ENCODE peak calls at places on chromosomes 16 and 17, in five cellular contexts. One of them, this sample, is unnamed.

GRCh38 chr16:20889625-20890275 is 10.4 kb downstream of the DCUN1D3 start:
- DNase-seq in activated effector memory CD4-positive, alpha-beta T cell treated with anti-CD3 and anti-CD28 coated beads, Interleukin-2, amount 50 U/mL, for 16 hours: no peak
- DNase-seq in ascending aorta: no peak
- DNase-seq in amygdala: no peak
- DNase-seq in right atrium auricular region: no peak
- DNase-seq in this sample: no peak

GRCh38 chr16:29852654-29853053 is 10.4 kb downstream of the CDIPT start:
- DNase-seq in activated effector memory CD4-positive, alpha-beta T cell treated with anti-CD3 and anti-CD28 coated beads, Interleukin-2, amount 50 U/mL, for 16 hours: no peak
- DNase-seq in ascending aorta: no peak
- DNase-seq in amygdala: no peak
- DNase-seq in right atrium auricular region: peak; percentile 68
- DNase-seq in this sample: no peak

GRCh38 chr16:86046901-86047300 is 147.9 kb downstream of the IRF8 start:
- DNase-seq in activated effector memory CD4-positive, alpha-beta T cell treated with anti-CD3 and anti-CD28 coated beads, Interleukin-2, amount 50 U/mL, for 16 hours: no peak
- DNase-seq in ascending aorta: no peak
- DNase-seq in amygdala: no peak
- DNase-seq in right atrium auricular region: no peak
- DNase-seq in this sample: no peak

GRCh38 chr16:88393034-88393433 is 10.3 kb downstream of the ZNF469 start:
- DNase-seq in activated effector memory CD4-positive, alpha-beta T cell treated with anti-CD3 and anti-CD28 coated beads, Interleukin-2, amount 50 U/mL, for 16 hours: no peak
- DNase-seq in ascending aorta: peak; percentile 70
- DNase-seq in amygdala: no peak
- DNase-seq in right atrium auricular region: no peak
- DNase-seq in this sample: peak; percentile 87

GRCh38 chr16:84759061-84759460 is 59.3 kb downstream of the USP10 start:
- DNase-seq in activated effector memory CD4-positive, alpha-beta T cell treated with anti-CD3 and anti-CD28 coated beads, Interleukin-2, amount 50 U/mL, for 16 hours: peak; percentile 69
- DNase-seq in ascending aorta: no peak
- DNase-seq in amygdala: no peak
- DNase-seq in right atrium auricular region: no peak
- DNase-seq in this sample: no peak

GRCh38 chr17:33664116-33664840 is 371.2 kb upstream of the ASIC2 start:
- DNase-seq in activated effector memory CD4-positive, alpha-beta T cell treated with anti-CD3 and anti-CD28 coated beads, Interleukin-2, amount 50 U/mL, for 16 hours: no peak
- DNase-seq in ascending aorta: no peak
- DNase-seq in amygdala: no peak
- DNase-seq in right atrium auricular region: no peak
- DNase-seq in this sample: no peak

GRCh38 chr17:81036128-81036891 is 1.4 kb downstream of the BAIAP2 start:
- DNase-seq in activated effector memory CD4-positive, alpha-beta T cell treated with anti-CD3 and anti-CD28 coated beads, Interleukin-2, amount 50 U/mL, for 16 hours: no peak
- DNase-seq in ascending aorta: no peak
- DNase-seq in amygdala: no peak
- DNase-seq in right atrium auricular region: no peak
- DNase-seq in this sample: no peak

GRCh38 chr17:72665841-72666518 is 426.5 kb downstream of the SLC39A11 start:
- DNase-seq in activated effector memory CD4-positive, alpha-beta T cell treated with anti-CD3 and anti-CD28 coated beads, Interleukin-2, amount 50 U/mL, for 16 hours: no peak
- DNase-seq in ascending aorta: no peak
- DNase-seq in amygdala: no peak
- DNase-seq in right atrium auricular region: no peak
- DNase-seq in this sample: no peak

GRCh38 chr16:63575031-63575430 is 1538.8 kb upstream of the CDH8 start:
- DNase-seq in activated effector memory CD4-positive, alpha-beta T cell treated with anti-CD3 and anti-CD28 coated beads, Interleukin-2, amount 50 U/mL, for 16 hours: no peak
- DNase-seq in ascending aorta: no peak
- DNase-seq in amygdala: no peak
- DNase-seq in right atrium auricular region: no peak
- DNase-seq in this sample: no peak

GRCh38 chr17:20924306-20924705 is 118.5 kb downstream of the USP22 start:
- DNase-seq in activated effector memory CD4-positive, alpha-beta T cell treated with anti-CD3 and anti-CD28 coated beads, Interleukin-2, amount 50 U/mL, for 16 hours: no peak
- DNase-seq in ascending aorta: no peak
- DNase-seq in amygdala: no peak
- DNase-seq in right atrium auricular region: no peak
- DNase-seq in this sample: no peak

GRCh38 chr17:67725232-67726206 is 7.8 kb downstream of the NOL11 start:
- DNase-seq in activated effector memory CD4-positive, alpha-beta T cell treated with anti-CD3 and anti-CD28 coated beads, Interleukin-2, amount 50 U/mL, for 16 hours: no peak
- DNase-seq in ascending aorta: no peak
- DNase-seq in amygdala: no peak
- DNase-seq in right atrium auricular region: no peak
- DNase-seq in this sample: no peak

GRCh38 chr16:15682105-15682570 is 32.1 kb downstream of the NDE1 start:
- DNase-seq in activated effector memory CD4-positive, alpha-beta T cell treated with anti-CD3 and anti-CD28 coated beads, Interleukin-2, amount 50 U/mL, for 16 hours: peak; percentile 80
- DNase-seq in ascending aorta: peak; percentile 33
- DNase-seq in amygdala: no peak
- DNase-seq in right atrium auricular region: peak; percentile 66
- DNase-seq in this sample: no peak

GRCh38 chr17:68196394-68197090 is 51.3 kb upstream of the AMZ2 start:
- DNase-seq in activated effector memory CD4-positive, alpha-beta T cell treated with anti-CD3 and anti-CD28 coated beads, Interleukin-2, amount 50 U/mL, for 16 hours: no peak
- DNase-seq in ascending aorta: no peak
- DNase-seq in amygdala: no peak
- DNase-seq in right atrium auricular region: no peak
- DNase-seq in this sample: no peak

GRCh38 chr16:73215482-73216377 is 167.8 kb upstream of the ZFHX3 start:
- DNase-seq in activated effector memory CD4-positive, alpha-beta T cell treated with anti-CD3 and anti-CD28 coated beads, Interleukin-2, amount 50 U/mL, for 16 hours: no peak
- DNase-seq in ascending aorta: no peak
- DNase-seq in amygdala: no peak
- DNase-seq in right atrium auricular region: no peak
- DNase-seq in this sample: no peak

GRCh38 chr16:4409081-4409932 is 7.1 kb downstream of the CORO7 start:
- DNase-seq in activated effector memory CD4-positive, alpha-beta T cell treated with anti-CD3 and anti-CD28 coated beads, Interleukin-2, amount 50 U/mL, for 16 hours: no peak
- DNase-seq in ascending aorta: no peak
- DNase-seq in amygdala: no peak
- DNase-seq in right atrium auricular region: no peak
- DNase-seq in this sample: no peak

GRCh38 chr17:8835106-8835505 is 32.4 kb downstream of the PIK3R6 start:
- DNase-seq in activated effector memory CD4-positive, alpha-beta T cell treated with anti-CD3 and anti-CD28 coated beads, Interleukin-2, amount 50 U/mL, for 16 hours: no peak
- DNase-seq in ascending aorta: no peak
- DNase-seq in amygdala: no peak
- DNase-seq in right atrium auricular region: peak; percentile 16
- DNase-seq in this sample: no peak

GRCh38 chr16:68436581-68436980 is 11.7 kb downstream of the SMPD3 start:
- DNase-seq in activated effector memory CD4-positive, alpha-beta T cell treated with anti-CD3 and anti-CD28 coated beads, Interleukin-2, amount 50 U/mL, for 16 hours: no peak
- DNase-seq in ascending aorta: no peak
- DNase-seq in amygdala: no peak
- DNase-seq in right atrium auricular region: no peak
- DNase-seq in this sample: no peak

This sample was measured in coronary artery.